ENCODE peak calls at places on chromosomes 12 and 14, in five cellular contexts. One of them, this sample, is unnamed.

GRCh38 chr12:50242751-50243191 is 40.5 kb downstream of the LIMA1 start:
- DNase-seq in natural killer cell: no peak
- DNase-seq in psoas muscle: no peak
- DNase-seq in astrocyte: peak; percentile 89
- DNase-seq in glutamatergic neuron: no peak
- DNase-seq in this sample: no peak

GRCh38 chr14:60221441-60221840 is 27.6 kb upstream of the PPM1A start:
- DNase-seq in natural killer cell: no peak
- DNase-seq in psoas muscle: no peak
- DNase-seq in astrocyte: no peak
- DNase-seq in glutamatergic neuron: no peak
- DNase-seq in this sample: no peak

GRCh38 chr12:106118-106561 is 39.6 kb downstream of the IQSEC3 start:
- DNase-seq in natural killer cell: no peak
- DNase-seq in psoas muscle: no peak
- DNase-seq in astrocyte: no peak
- DNase-seq in glutamatergic neuron: peak; percentile 76
- DNase-seq in this sample: no peak

GRCh38 chr14:54512393-54512792 is 2.7 kb downstream of the CGRRF1 start:
- DNase-seq in natural killer cell: no peak
- DNase-seq in psoas muscle: no peak
- DNase-seq in astrocyte: no peak
- DNase-seq in glutamatergic neuron: no peak
- DNase-seq in this sample: no peak

GRCh38 chr12:49556391-49557186 is 11.4 kb downstream of the MCRS1 start:
- DNase-seq in natural killer cell: no peak
- DNase-seq in psoas muscle: no peak
- DNase-seq in astrocyte: no peak
- DNase-seq in glutamatergic neuron: no peak
- DNase-seq in this sample: no peak

GRCh38 chr14:56813143-56813551 is 2.9 kb upstream of the OTX2 start:
- DNase-seq in natural killer cell: no peak
- DNase-seq in psoas muscle: no peak
- DNase-seq in astrocyte: no peak
- DNase-seq in glutamatergic neuron: no peak
- DNase-seq in this sample: no peak

GRCh38 chr14:96634896-96635295 is 132.7 kb downstream of the PAPOLA start:
- DNase-seq in natural killer cell: no peak
- DNase-seq in psoas muscle: no peak
- DNase-seq in astrocyte: no peak
- DNase-seq in glutamatergic neuron: no peak
- DNase-seq in this sample: no peak

GRCh38 chr14:101234588-101234937 is 326.7 kb upstream of the DIO3 start:
- DNase-seq in natural killer cell: no peak
- DNase-seq in psoas muscle: peak; percentile 46
- DNase-seq in astrocyte: no peak
- DNase-seq in glutamatergic neuron: no peak
- DNase-seq in this sample: peak; percentile 37

GRCh38 chr12:91984571-91984970 is 161.1 kb downstream of the BTG1 start:
- DNase-seq in natural killer cell: no peak
- DNase-seq in psoas muscle: no peak
- DNase-seq in astrocyte: peak; percentile 70
- DNase-seq in glutamatergic neuron: no peak
- DNase-seq in this sample: no peak